ENCODE peak calls at places on chromosomes 5 and 9, in nine cellular contexts. A is brain pericyte; F is activated CD8-positive, alpha-beta memory T cell treated with anti-CD3 and anti-CD28 coated beads for 48 hours; J is left ventricle myocardium inferior; E is neural crest cell; U is neural progenitor cell; O is lower lobe of right lung; P is Jurkat, Clone E6-1; X is activated CD4-positive, CD25-positive, alpha-beta regulatory T cell. S is an unnamed sample.

GRCh38 chr5:54717870-54718269 is 200.3 kb downstream of the SNX18 start:
- DNase-seq in E (no peak), O (no peak), A (no peak), J (no peak), P (no peak), X (no peak), U (no peak), F (no peak), S (peak)

GRCh38 chr9:18294229-18294628 is 179.7 kb upstream of the ADAMTSL1 start:
- DNase-seq in E (no peak), U (no peak), A (no peak), X (no peak), O (no peak), P (no peak), F (no peak), J (no peak), S (no peak)

GRCh38 chr9:35164711-35165110 is 2.9 kb downstream of the UNC13B start:
- DNase-seq in E (no peak), F (no peak), O (no peak), U (no peak), J (no peak), X (no peak), P (no peak), A (no peak), S (no peak)

GRCh38 chr9:110266786-110267185 is 10.5 kb upstream of the TXN start:
- DNase-seq in E (no peak), F (no peak), O (no peak), X (no peak), U (no peak), A (no peak), P (no peak), J (no peak), S (no peak)

GRCh38 chr5:28737682-28738081 is 1699.3 kb upstream of the CDH9 start:
- DNase-seq in P (no peak), J (no peak), U (no peak), F (no peak), O (no peak), A (no peak), E (no peak), X (no peak), S (no peak)

GRCh38 chr9:89555016-89555415 is 49.8 kb upstream of the GADD45G start:
- DNase-seq in P (no peak), O (no peak), E (no peak), X (no peak), A (no peak), J (no peak), U (no peak), F (no peak), S (no peak)

GRCh38 chr9:1262367-1262766 is 212.2 kb downstream of the DMRT2 start:
- DNase-seq in J (no peak), X (no peak), P (no peak), F (no peak), O (no peak), E (no peak), U (no peak), A (no peak), S (no peak)

GRCh38 chr5:42636425-42636824 is 120.2 kb upstream of the CCDC152 start:
- DNase-seq in F (no peak), X (no peak), U (peak), O (no peak), P (no peak), J (no peak), E (no peak), A (no peak), S (no peak)

GRCh38 chr9:450561-450960 is 235.9 kb downstream of the DOCK8 start:
- DNase-seq in A (no peak), O (no peak), P (no peak), X (no peak), F (no peak), E (no peak), J (no peak), U (no peak), S (no peak)

GRCh38 chr5:171543486-171543885 is 124.0 kb downstream of the FGF18 start:
- DNase-seq in A (no peak), J (no peak), U (no peak), O (no peak), P (no peak), X (no peak), E (no peak), F (no peak), S (no peak)

GRCh38 chr9:94714494-94714893 is 12.0 kb upstream of the AOPEP start:
- DNase-seq in P (no peak), A (no peak), E (no peak), U (no peak), J (no peak), O (no peak), X (no peak), F (no peak), S (no peak)

GRCh38 chr5:176906796-176907195 is 7.7 kb upstream of the HK3 start:
- DNase-seq in U (no peak), J (no peak), O (no peak), X (no peak), A (no peak), P (no peak), F (no peak), E (no peak), S (no peak)

GRCh38 chr5:20575515-20575914 is 587.5 kb upstream of the CDH18 start:
- DNase-seq in X (no peak), P (no peak), F (no peak), E (no peak), J (no peak), O (no peak), A (no peak), U (peak), S (no peak)

GRCh38 chr5:5979362-5979760 is 399.0 kb downstream of the MED10 start:
- DNase-seq in U (no peak), F (no peak), X (no peak), J (no peak), P (no peak), E (no peak), O (no peak), A (no peak), S (no peak)

GRCh38 chr5:110651507-110651906 is 75.0 kb downstream of the TMEM232 start:
- DNase-seq in O (no peak), P (no peak), F (no peak), X (no peak), E (no peak), J (no peak), A (no peak), U (no peak), S (no peak)

GRCh38 chr9:137589441-137590122 is 730 bp downstream of the ZMYND19 start:
- DNase-seq in X (no peak), P (peak), O (peak), F (no peak), J (no peak), U (peak), A (no peak), E (no peak), S (no peak)

GRCh38 chr5:2805080-2805479 is 53.6 kb upstream of the IRX2 start:
- DNase-seq in F (no peak), U (no peak), O (peak), P (no peak), X (no peak), E (no peak), A (no peak), J (no peak), S (no peak)

S was measured in activated CD4-positive, alpha-beta T cell treated with anti-CD3 and anti-CD28 coated beads for 48 hours.